ENCODE peak calls at places on chromosomes 16 and 17, in ten cellular contexts. V is neuronal stem cell; L is HCT116; C is esophagus squamous epithelium; Q is thoracic aorta; K is pancreas; D is heart left ventricle; N is CD4-positive, CD25-positive, alpha-beta regulatory T cell; H is gastrocnemius medialis; W is Peyer's patch. A is an unnamed sample. For H3K4me1, the result is how much of the 10 kb centered on the place peaks cover.

GRCh38 chr16:79325211-79325610 is 275.3 kb downstream of the MAF start:
- DNase-seq in V (no peak), L (no peak), C (no peak), Q (no peak), K (no peak), D (no peak), N (no peak), H (no peak), W (no peak), A (no peak)

GRCh38 chr16:52547001-52547833 is at the start of gene TOX3:
- DNase-seq in V (no peak), L (no peak), C (no peak), Q (no peak), K (peak), D (no peak), N (no peak), H (no peak), W (no peak), A (no peak)

GRCh38 chr17:47959825-47960655 is 2.4 kb upstream of the PRR15L start:
- DNase-seq in V (no peak), L (no peak), C (no peak), Q (no peak), K (peak), D (no peak), N (no peak), H (no peak), W (no peak), A (no peak)

GRCh38 chr17:63516910-63517824 is 6.0 kb upstream of the KCNH6 start:
- DNase-seq in V (no peak), L (peak), C (no peak), Q (no peak), K (no peak), D (no peak), N (no peak), H (no peak), W (no peak), A (no peak)

GRCh38 chr17:9284884-9285283 is 263.6 kb downstream of the NTN1 start:
- DNase-seq in V (no peak), L (no peak), C (no peak), Q (no peak), K (no peak), D (peak), N (no peak), H (no peak), W (no peak), A (no peak)

GRCh38 chr17:4048218-4048617 is 84.0 kb upstream of the ATP2A3 start:
- DNase-seq in V (no peak), L (no peak), C (no peak), Q (no peak), K (no peak), D (no peak), N (no peak), H (no peak), W (no peak), A (no peak)

GRCh38 chr17:81028506-81028858 is 6.5 kb upstream of the BAIAP2 start:
- DNase-seq in V (no peak), L (no peak), C (no peak), Q (no peak), K (peak), D (no peak), N (no peak), H (no peak), W (no peak), A (no peak)

GRCh38 chr16:138049-138417 is 440 bp downstream of the NPRL3 start:
- DNase-seq in V (peak), L (no peak), C (no peak), Q (no peak), K (peak), D (peak), N (peak), H (peak), W (no peak), A (peak)

GRCh38 chr16:4361033-4361943 is 10.2 kb upstream of the PAM16 start:
- DNase-seq in V (no peak), L (no peak), C (no peak), Q (no peak), K (peak), D (no peak), N (no peak), H (no peak), W (no peak), A (no peak)

DNA sequence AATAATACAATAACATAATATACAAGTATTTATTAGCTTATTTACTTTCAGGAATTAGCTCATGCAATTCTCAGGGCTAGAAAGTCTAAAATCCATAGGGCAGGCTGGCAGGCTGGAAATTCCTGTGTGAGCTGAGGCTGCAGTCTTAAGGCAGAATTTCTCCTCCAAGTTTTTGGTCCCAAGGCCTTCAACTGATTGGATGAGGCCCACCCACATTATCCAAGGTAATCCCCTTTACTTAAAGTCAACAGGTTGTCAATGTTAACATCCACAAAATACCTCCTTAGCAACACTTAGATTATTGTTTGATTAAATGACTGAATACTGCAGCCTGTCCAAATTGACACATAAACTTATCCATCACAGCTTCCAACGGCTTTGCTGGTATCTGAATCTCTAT is 32.9 kb upstream of the SOX9 start:
- DNase-seq in V (no peak), L (no peak), C (no peak), Q (no peak), K (no peak), D (no peak), N (no peak), H (no peak), W (no peak), A (no peak)
- H3K4me1 ChIP-seq in V (under half), L (under half), C (under half), Q (under half), K (under half), D (under half), N (under half), H (under half), W (under half), A (under half)

DNA sequence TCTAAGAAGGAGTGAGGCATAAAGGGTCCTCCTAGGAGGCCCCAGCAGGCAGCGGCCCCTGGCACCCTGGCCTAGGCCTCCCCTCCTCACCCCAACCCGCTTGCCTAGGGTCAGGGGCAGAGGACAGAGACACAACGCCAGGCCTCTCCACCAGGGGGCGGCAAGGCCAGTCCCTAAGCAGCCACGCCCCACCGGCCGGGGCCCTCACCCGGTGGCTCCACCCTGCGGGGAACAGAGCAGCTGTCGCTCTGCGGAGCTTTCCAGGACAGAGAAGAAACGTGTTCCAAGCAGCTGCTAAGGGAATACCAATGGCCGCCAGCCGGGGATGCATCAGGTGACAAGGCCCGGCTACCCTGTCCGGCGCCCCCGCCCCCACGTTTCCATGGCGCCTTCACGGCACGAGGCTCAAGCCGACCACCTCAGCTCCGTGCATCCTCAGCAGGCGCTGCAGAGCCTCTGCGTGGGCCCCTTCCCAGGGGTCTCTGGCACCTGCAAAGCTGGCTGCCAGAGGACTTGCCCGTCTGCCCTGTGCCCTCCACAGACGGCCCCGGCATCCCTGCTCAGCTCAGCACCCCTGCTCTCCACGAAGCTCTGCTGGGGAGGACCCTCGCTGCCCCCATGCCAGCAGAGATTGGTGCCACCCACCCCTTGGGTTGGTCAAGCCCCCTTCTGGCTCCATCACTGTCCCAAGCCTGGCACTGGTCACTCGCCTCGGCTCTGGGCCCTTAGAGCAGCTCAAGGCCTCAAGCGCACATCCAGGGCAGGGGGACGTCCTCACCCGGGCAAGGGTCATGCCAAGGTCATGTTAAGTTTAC is 5.6 kb downstream of the ZNF598 start:
- DNase-seq in V (peak), L (peak), C (peak), Q (no peak), K (peak), D (peak), N (peak), H (peak), W (peak), A (peak)
- H3K4me3 ChIP-seq in V (peak), L (no peak), C (peak), Q (peak), K (no peak), D (peak), N (no peak), H (no peak), W (no peak), A (no peak)

GRCh38 chr17:19011581-19011980 is 7.0 kb upstream of the FAM83G start:
- DNase-seq in V (no peak), L (no peak), C (no peak), Q (no peak), K (peak), D (no peak), N (no peak), H (no peak), W (no peak), A (no peak)
- H3K4me1 ChIP-seq in V (under half), L (under half), C (under half), Q (under half), K (under half), D (under half), N (under half), H (under half), W (under half), A (under half)

GRCh38 chr17:61133853-61134252 is 265.8 kb upstream of the TBX2 start:
- DNase-seq in V (no peak), L (no peak), C (no peak), Q (no peak), K (no peak), D (no peak), N (no peak), H (no peak), W (no peak), A (no peak)
- H3K4me3 ChIP-seq in V (no peak), L (no peak), C (no peak), Q (no peak), K (no peak), D (peak), N (no peak), H (no peak), W (no peak), A (no peak)

GRCh38 chr17:45645330-45645729 is 138.8 kb upstream of the CRHR1 start:
- DNase-seq in V (no peak), L (no peak), C (no peak), Q (no peak), K (no peak), D (no peak), N (no peak), H (no peak), W (no peak), A (no peak)

GRCh38 chr17:45639297-45639849 is 144.7 kb upstream of the CRHR1 start:
- DNase-seq in V (no peak), L (no peak), C (no peak), Q (no peak), K (no peak), D (no peak), N (no peak), H (no peak), W (peak), A (no peak)

GRCh38 chr17:45640141-45640850 is 143.8 kb upstream of the CRHR1 start:
- DNase-seq in V (peak), L (peak), C (no peak), Q (peak), K (peak), D (peak), N (peak), H (peak), W (peak), A (peak)

GRCh38 chr17:45643591-45643990 is 140.5 kb upstream of the CRHR1 start:
- DNase-seq in V (no peak), L (no peak), C (no peak), Q (no peak), K (no peak), D (no peak), N (no peak), H (no peak), W (no peak), A (no peak)

GRCh38 chr17:45641541-45641940 is 142.6 kb upstream of the CRHR1 start:
- DNase-seq in V (no peak), L (no peak), C (no peak), Q (no peak), K (no peak), D (no peak), N (no peak), H (no peak), W (peak), A (no peak)
- H3K4me1 ChIP-seq in V (under half), L (under half), C (under half), Q (under half), K (under half), D (under half), N (under half), H (under half), W (under half), A (under half)

GRCh38 chr17:70169707-70170597 is 620 bp downstream of the KCNJ2 start:
- DNase-seq in V (no peak), L (no peak), C (no peak), Q (no peak), K (no peak), D (peak), N (no peak), H (peak), W (no peak), A (no peak)

GRCh38 chr17:70172449-70172848 is 3.1 kb downstream of the KCNJ2 start:
- DNase-seq in V (no peak), L (no peak), C (no peak), Q (no peak), K (no peak), D (no peak), N (no peak), H (no peak), W (no peak), A (no peak)

GRCh38 chr17:70171159-70171558 is 1.8 kb downstream of the KCNJ2 start:
- DNase-seq in V (no peak), L (no peak), C (no peak), Q (no peak), K (no peak), D (no peak), N (no peak), H (no peak), W (no peak), A (no peak)

GRCh38 chr17:70173646-70174045 is 4.3 kb downstream of the KCNJ2 start:
- DNase-seq in V (no peak), L (no peak), C (no peak), Q (no peak), K (no peak), D (no peak), N (no peak), H (no peak), W (no peak), A (no peak)

GRCh38 chr17:70172921-70173320 is 3.6 kb downstream of the KCNJ2 start:
- DNase-seq in V (no peak), L (no peak), C (no peak), Q (no peak), K (no peak), D (no peak), N (no peak), H (no peak), W (no peak), A (no peak)
- H3K4me3 ChIP-seq in V (no peak), L (no peak), C (peak), Q (no peak), K (no peak), D (peak), N (no peak), H (peak), W (no peak), A (no peak)